ENCODE peak calls at places on chromosome 15, in eight cellular contexts. One of them, this sample, is unnamed.

GRCh38 chr15:65368300-65368617 is 9.5 kb downstream of the IGDCC3 start:
- DNase-seq in fibroblast of lung: no peak
- DNase-seq in body of pancreas: no peak
- DNase-seq in CD4-positive, alpha-beta T cell: no peak
- DNase-seq in psoas muscle: no peak
- DNase-seq in MM.1S: no peak
- DNase-seq in cardiac muscle cell: peak; percentile 64
- DNase-seq in Panc1: no peak
- DNase-seq in this sample: no peak

GRCh38 chr15:45399381-45400212 is 21.3 kb upstream of the GATM start:
- DNase-seq in fibroblast of lung: peak; percentile 47
- DNase-seq in body of pancreas: no peak
- DNase-seq in CD4-positive, alpha-beta T cell: no peak
- DNase-seq in psoas muscle: no peak
- DNase-seq in MM.1S: peak; percentile 68
- DNase-seq in cardiac muscle cell: peak; percentile 67
- DNase-seq in Panc1: peak; percentile 60
- DNase-seq in this sample: no peak

GRCh38 chr15:58355352-58355964 is 76.3 kb upstream of the LIPC start:
- DNase-seq in fibroblast of lung: no peak
- DNase-seq in body of pancreas: no peak
- DNase-seq in CD4-positive, alpha-beta T cell: no peak
- DNase-seq in psoas muscle: no peak
- DNase-seq in MM.1S: no peak
- DNase-seq in cardiac muscle cell: no peak
- DNase-seq in Panc1: no peak
- DNase-seq in this sample: no peak

GRCh38 chr15:36449662-36450145 is 129.7 kb upstream of the CDIN1 start:
- DNase-seq in fibroblast of lung: peak; percentile 38
- DNase-seq in body of pancreas: no peak
- DNase-seq in CD4-positive, alpha-beta T cell: no peak
- DNase-seq in psoas muscle: no peak
- DNase-seq in MM.1S: no peak
- DNase-seq in cardiac muscle cell: no peak
- DNase-seq in Panc1: no peak
- DNase-seq in this sample: no peak

GRCh38 chr15:86505951-86506350 is 426.3 kb downstream of the AGBL1 start:
- DNase-seq in fibroblast of lung: no peak
- DNase-seq in body of pancreas: no peak
- DNase-seq in CD4-positive, alpha-beta T cell: no peak
- DNase-seq in psoas muscle: no peak
- DNase-seq in MM.1S: no peak
- DNase-seq in cardiac muscle cell: no peak
- DNase-seq in Panc1: no peak
- DNase-seq in this sample: no peak

GRCh38 chr15:82810061-82810862 is 834 bp downstream of the WHAMM start:
- DNase-seq in fibroblast of lung: peak; percentile 55
- DNase-seq in body of pancreas: peak; percentile 61
- DNase-seq in CD4-positive, alpha-beta T cell: peak; percentile 24
- DNase-seq in psoas muscle: peak; percentile 66
- DNase-seq in MM.1S: peak; percentile 36
- DNase-seq in cardiac muscle cell: peak; percentile 72
- DNase-seq in Panc1: no peak
- DNase-seq in this sample: peak; percentile 25

GRCh38 chr15:88909956-88910831 is 3.0 kb downstream of the MFGE8 start:
- DNase-seq in fibroblast of lung: no peak
- DNase-seq in body of pancreas: no peak
- DNase-seq in CD4-positive, alpha-beta T cell: no peak
- DNase-seq in psoas muscle: peak; percentile 82
- DNase-seq in MM.1S: no peak
- DNase-seq in cardiac muscle cell: no peak
- DNase-seq in Panc1: no peak
- DNase-seq in this sample: no peak

GRCh38 chr15:76343313-76343996 is 6.9 kb downstream of the ISL2 start:
- DNase-seq in fibroblast of lung: no peak
- DNase-seq in body of pancreas: no peak
- DNase-seq in CD4-positive, alpha-beta T cell: no peak
- DNase-seq in psoas muscle: no peak
- DNase-seq in MM.1S: no peak
- DNase-seq in cardiac muscle cell: no peak
- DNase-seq in Panc1: no peak
- DNase-seq in this sample: no peak

GRCh38 chr15:85910796-85911195 is 116.1 kb upstream of the KLHL25 start:
- DNase-seq in fibroblast of lung: no peak
- DNase-seq in body of pancreas: peak; percentile 20
- DNase-seq in CD4-positive, alpha-beta T cell: no peak
- DNase-seq in psoas muscle: no peak
- DNase-seq in MM.1S: no peak
- DNase-seq in cardiac muscle cell: no peak
- DNase-seq in Panc1: no peak
- DNase-seq in this sample: no peak

GRCh38 chr15:94346272-94346671 is 114.9 kb downstream of the MCTP2 start:
- DNase-seq in fibroblast of lung: no peak
- DNase-seq in body of pancreas: no peak
- DNase-seq in CD4-positive, alpha-beta T cell: no peak
- DNase-seq in psoas muscle: no peak
- DNase-seq in MM.1S: no peak
- DNase-seq in cardiac muscle cell: no peak
- DNase-seq in Panc1: no peak
- DNase-seq in this sample: no peak

GRCh38 chr15:52008698-52009434 is 10.2 kb upstream of the MAPK6 start:
- DNase-seq in fibroblast of lung: no peak
- DNase-seq in body of pancreas: no peak
- DNase-seq in CD4-positive, alpha-beta T cell: no peak
- DNase-seq in psoas muscle: no peak
- DNase-seq in MM.1S: no peak
- DNase-seq in cardiac muscle cell: no peak
- DNase-seq in Panc1: peak; percentile 47
- DNase-seq in this sample: no peak

GRCh38 chr15:62752687-62753517 is 289.6 kb upstream of the TPM1 start:
- DNase-seq in fibroblast of lung: peak; percentile 49
- DNase-seq in body of pancreas: no peak
- DNase-seq in CD4-positive, alpha-beta T cell: no peak
- DNase-seq in psoas muscle: no peak
- DNase-seq in MM.1S: no peak
- DNase-seq in cardiac muscle cell: no peak
- DNase-seq in Panc1: no peak
- DNase-seq in this sample: no peak

GRCh38 chr15:62750471-62750870 is 292.1 kb upstream of the TPM1 start:
- DNase-seq in fibroblast of lung: no peak
- DNase-seq in body of pancreas: no peak
- DNase-seq in CD4-positive, alpha-beta T cell: no peak
- DNase-seq in psoas muscle: no peak
- DNase-seq in MM.1S: peak; percentile 73
- DNase-seq in cardiac muscle cell: no peak
- DNase-seq in Panc1: no peak
- DNase-seq in this sample: no peak

GRCh38 chr15:62749036-62749435 is 293.5 kb upstream of the TPM1 start:
- DNase-seq in fibroblast of lung: no peak
- DNase-seq in body of pancreas: no peak
- DNase-seq in CD4-positive, alpha-beta T cell: no peak
- DNase-seq in psoas muscle: no peak
- DNase-seq in MM.1S: no peak
- DNase-seq in cardiac muscle cell: no peak
- DNase-seq in Panc1: no peak
- DNase-seq in this sample: no peak

GRCh38 chr15:62748175-62748574 is 294.4 kb upstream of the TPM1 start:
- DNase-seq in fibroblast of lung: no peak
- DNase-seq in body of pancreas: no peak
- DNase-seq in CD4-positive, alpha-beta T cell: no peak
- DNase-seq in psoas muscle: no peak
- DNase-seq in MM.1S: no peak
- DNase-seq in cardiac muscle cell: no peak
- DNase-seq in Panc1: no peak
- DNase-seq in this sample: no peak

GRCh38 chr15:62749445-62749844 is 293.1 kb upstream of the TPM1 start:
- DNase-seq in fibroblast of lung: peak; percentile 34
- DNase-seq in body of pancreas: no peak
- DNase-seq in CD4-positive, alpha-beta T cell: no peak
- DNase-seq in psoas muscle: no peak
- DNase-seq in MM.1S: no peak
- DNase-seq in cardiac muscle cell: no peak
- DNase-seq in Panc1: no peak
- DNase-seq in this sample: no peak
- H3K27ac ChIP-seq in fibroblast of lung: no peak overlapping the region
- H3K27ac ChIP-seq in body of pancreas: no peak overlapping the region
- H3K27ac ChIP-seq in CD4-positive, alpha-beta T cell: no peak overlapping the region
- H3K27ac ChIP-seq in psoas muscle: no peak overlapping the region
- H3K27ac ChIP-seq in MM.1S: no peak overlapping the region
- H3K27ac ChIP-seq in cardiac muscle cell: no peak overlapping the region
- H3K27ac ChIP-seq in Panc1: no peak overlapping the region
- H3K27ac ChIP-seq in this sample: no peak overlapping the region

GRCh38 chr15:50210462-50211264 is 28.7 kb downstream of the SLC27A2 start:
- DNase-seq in fibroblast of lung: no peak
- DNase-seq in body of pancreas: no peak
- DNase-seq in CD4-positive, alpha-beta T cell: no peak
- DNase-seq in psoas muscle: no peak
- DNase-seq in MM.1S: no peak
- DNase-seq in cardiac muscle cell: no peak
- DNase-seq in Panc1: no peak
- DNase-seq in this sample: peak; percentile 89
- TF ChIP-seq CTCF in fibroblast of lung: no peak
- TF ChIP-seq CTCF in body of pancreas: no peak
- TF ChIP-seq CTCF in CD4-positive, alpha-beta T cell: no peak
- TF ChIP-seq CTCF in psoas muscle: no peak
- TF ChIP-seq CTCF in MM.1S: no peak
- TF ChIP-seq CTCF in cardiac muscle cell: no peak
- TF ChIP-seq CTCF in Panc1: no peak
- TF ChIP-seq CTCF in this sample: no peak

GRCh38 chr15:40440300-40441011 is at the start of gene BAHD1:
- DNase-seq in fibroblast of lung: peak; percentile 91
- DNase-seq in body of pancreas: peak; percentile 96
- DNase-seq in CD4-positive, alpha-beta T cell: peak; percentile 90
- DNase-seq in psoas muscle: peak; percentile 99
- DNase-seq in MM.1S: peak; percentile 93
- DNase-seq in cardiac muscle cell: peak; percentile 97
- DNase-seq in Panc1: peak; percentile 54
- DNase-seq in this sample: peak; percentile 98

GRCh38 chr15:40441012-40441735 is 421 bp downstream of the BAHD1 start:
- DNase-seq in fibroblast of lung: no peak
- DNase-seq in body of pancreas: no peak
- DNase-seq in CD4-positive, alpha-beta T cell: no peak
- DNase-seq in psoas muscle: no peak
- DNase-seq in MM.1S: peak; percentile 11
- DNase-seq in cardiac muscle cell: peak; percentile 53
- DNase-seq in Panc1: no peak
- DNase-seq in this sample: no peak

GRCh38 chr15:40438712-40439111 is 2.0 kb upstream of the BAHD1 start:
- DNase-seq in fibroblast of lung: no peak
- DNase-seq in body of pancreas: peak; percentile 72
- DNase-seq in CD4-positive, alpha-beta T cell: no peak
- DNase-seq in psoas muscle: peak; percentile 46
- DNase-seq in MM.1S: no peak
- DNase-seq in cardiac muscle cell: peak; percentile 57
- DNase-seq in Panc1: no peak
- DNase-seq in this sample: no peak

GRCh38 chr15:40437754-40438687 is 2.7 kb upstream of the BAHD1 start:
- DNase-seq in fibroblast of lung: no peak
- DNase-seq in body of pancreas: no peak
- DNase-seq in CD4-positive, alpha-beta T cell: no peak
- DNase-seq in psoas muscle: peak; percentile 26
- DNase-seq in MM.1S: no peak
- DNase-seq in cardiac muscle cell: no peak
- DNase-seq in Panc1: no peak
- DNase-seq in this sample: no peak

GRCh38 chr15:40439461-40440299 is 1.1 kb upstream of the BAHD1 start:
- DNase-seq in fibroblast of lung: peak; percentile 50
- DNase-seq in body of pancreas: peak; percentile 73
- DNase-seq in CD4-positive, alpha-beta T cell: no peak
- DNase-seq in psoas muscle: peak; percentile 62
- DNase-seq in MM.1S: peak; percentile 24
- DNase-seq in cardiac muscle cell: peak; percentile 61
- DNase-seq in Panc1: no peak
- DNase-seq in this sample: peak; percentile 59
- H3K27ac ChIP-seq in fibroblast of lung: no peak overlapping the region
- H3K27ac ChIP-seq in body of pancreas: peak overlapping the region; percentile 71
- H3K27ac ChIP-seq in CD4-positive, alpha-beta T cell: no peak overlapping the region
- H3K27ac ChIP-seq in psoas muscle: no peak overlapping the region
- H3K27ac ChIP-seq in MM.1S: no peak overlapping the region
- H3K27ac ChIP-seq in cardiac muscle cell: peak overlapping the region; percentile 22
- H3K27ac ChIP-seq in Panc1: peak overlapping the region; percentile 91
- H3K27ac ChIP-seq in this sample: no peak overlapping the region

DNA sequence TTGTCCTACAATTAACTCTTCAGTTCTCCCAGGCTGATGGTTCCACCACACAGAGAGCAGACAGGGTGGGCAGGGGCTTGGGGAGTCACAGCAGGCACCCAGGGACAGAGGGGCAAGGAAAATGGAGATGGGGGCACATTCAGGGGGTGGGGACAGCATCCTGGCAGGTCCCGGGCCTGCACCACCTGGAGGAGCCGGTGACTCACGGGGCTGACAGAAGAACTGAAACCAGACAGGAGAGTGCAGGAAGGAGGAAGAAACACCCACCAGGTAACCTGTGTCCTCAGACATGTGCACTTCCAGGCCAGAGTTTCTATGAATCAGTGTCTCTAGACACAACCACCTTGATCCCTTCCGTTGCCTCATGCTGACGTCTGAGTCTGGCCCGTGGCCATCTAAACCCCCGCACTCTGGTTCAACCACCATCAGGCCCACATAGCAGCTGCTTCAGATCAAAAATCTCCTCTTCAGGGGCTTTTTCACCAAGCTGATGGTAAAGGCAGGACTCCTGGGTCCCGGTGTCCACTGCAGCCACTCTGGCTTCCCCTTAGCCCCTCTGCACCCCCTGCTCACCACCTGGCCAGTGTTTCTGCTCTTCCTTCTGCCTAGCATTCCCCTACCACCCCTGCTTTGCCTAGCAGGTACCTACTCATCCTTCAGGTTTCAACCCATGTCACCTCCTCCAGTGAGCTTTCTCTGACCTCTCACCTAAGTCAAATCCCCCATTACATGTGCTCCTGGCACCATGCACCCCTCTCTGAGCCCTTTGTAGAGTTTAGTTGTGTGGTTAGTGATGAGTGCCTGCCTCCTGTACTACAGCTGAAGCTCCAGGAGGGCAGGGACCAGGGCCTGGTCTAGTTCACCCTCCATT is 16.5 kb upstream of the CYP11A1 start:
- DNase-seq in fibroblast of lung: peak; percentile 81
- DNase-seq in body of pancreas: no peak
- DNase-seq in CD4-positive, alpha-beta T cell: no peak
- DNase-seq in psoas muscle: peak; percentile 44
- DNase-seq in MM.1S: peak; percentile 89
- DNase-seq in cardiac muscle cell: no peak
- DNase-seq in Panc1: no peak
- DNase-seq in this sample: no peak
- TF ChIP-seq CTCF in fibroblast of lung: no peak
- TF ChIP-seq CTCF in body of pancreas: no peak
- TF ChIP-seq CTCF in CD4-positive, alpha-beta T cell: no peak
- TF ChIP-seq CTCF in psoas muscle: no peak
- TF ChIP-seq CTCF in MM.1S: no peak
- TF ChIP-seq CTCF in cardiac muscle cell: no peak
- TF ChIP-seq CTCF in Panc1: no peak
- TF ChIP-seq CTCF in this sample: no peak

This sample was measured in colonic mucosa.